ENCODE peak calls at places on chromosomes 7 and 10, in seven cellular contexts. L is cardiac muscle cell; Z is adrenal gland; U is CD4-positive, alpha-beta T cell; P is AG09319; E is activated CD8-positive, alpha-beta T cell treated with anti-CD3 and anti-CD28 coated beads for 36 hours; J is transverse colon. K is an unnamed sample.
A peak's percentile ranks its signal among the peaks of the same experiment; 100 is the strongest.

GRCh38 chr10:124060148-124060720 is 33.2 kb downstream of the CHST15 start:
- DNase-seq in L (no peak), E (no peak), U (no peak), P (no peak), Z (no peak), J (no peak), K (no peak)

GRCh38 chr7:157485961-157486510 is 149.2 kb downstream of the DNAJB6 start:
- DNase-seq in E (no peak), P (no peak), Z (no peak), L (no peak), U (no peak), J (no peak), K (no peak)

GRCh38 chr7:112337177-112337576 is 113.1 kb upstream of the IFRD1 start:
- DNase-seq in E (no peak), U (no peak), L (no peak), P (no peak), Z (no peak), J (no peak), K (no peak)

GRCh38 chr7:104371216-104371796 is 42.9 kb downstream of the LHFPL3 start:
- DNase-seq in L (no peak), J (no peak), P (no peak), Z (no peak), U (no peak), E (no peak), K (no peak)

GRCh38 chr10:110456523-110457091 is 41.1 kb upstream of the DUSP5 start:
- DNase-seq in L (peak; percentile 71), J (no peak), U (no peak), E (no peak), Z (no peak), P (peak; percentile 7), K (no peak)

GRCh38 chr10:11863353-11864105 is 40.4 kb downstream of the PROSER2 start:
- DNase-seq in Z (no peak), J (no peak), E (peak; percentile 75), L (no peak), U (no peak), P (no peak), K (no peak)

GRCh38 chr7:77393261-77393660 is 22.9 kb downstream of the GSAP start:
- DNase-seq in P (no peak), J (no peak), U (no peak), L (no peak), E (peak; percentile 70), Z (no peak), K (no peak)

GRCh38 chr10:48684792-48685651 is at the start of gene WDFY4:
- DNase-seq in E (no peak), L (no peak), Z (no peak), U (no peak), P (no peak), J (peak; percentile 40), K (no peak)

GRCh38 chr7:145105561-145105960 is 269.7 kb upstream of the TPK1 start:
- DNase-seq in J (no peak), L (no peak), P (no peak), Z (no peak), U (no peak), E (no peak), K (no peak)

GRCh38 chr10:46547881-46548780 is 8.3 kb downstream of the GPRIN2 start:
- DNase-seq in E (peak; percentile 0), L (no peak), U (no peak), J (peak; percentile 6), Z (peak; percentile 11), P (no peak), K (no peak)

GRCh38 chr10:8035641-8036520 is 18.6 kb upstream of the GATA3 start:
- DNase-seq in E (no peak), L (no peak), Z (no peak), P (no peak), U (no peak), J (no peak), K (no peak)

GRCh38 chr10:87761153-87761552 is 56.9 kb downstream of the ATAD1 start:
- DNase-seq in E (no peak), P (no peak), J (no peak), L (peak; percentile 77), Z (no peak), U (no peak), K (no peak)

GRCh38 chr10:125152646-125153368 is 7.6 kb downstream of the CTBP2 start:
- DNase-seq in P (no peak), U (no peak), E (no peak), Z (no peak), L (peak; percentile 17), J (peak; percentile 74), K (no peak)

GRCh38 chr7:2934211-2934731 is 90.2 kb upstream of the GNA12 start:
- DNase-seq in E (peak; percentile 54), U (no peak), L (peak; percentile 64), P (no peak), J (no peak), Z (no peak), K (no peak)
- TF ChIP-seq CTCF in E (no peak), U (no peak), L (no peak), P (no peak), J (no peak), Z (no peak), K (no peak)

GRCh38 chr10:114822771-114823463 is 1.3 kb downstream of the FHIP2A start:
- DNase-seq in U (no peak), P (peak; percentile 54), Z (no peak), E (no peak), L (peak; percentile 60), J (no peak), K (no peak)

GRCh38 chr10:114819313-114819712 is 2.3 kb upstream of the FHIP2A start:
- DNase-seq in Z (no peak), E (no peak), J (no peak), L (no peak), U (no peak), P (no peak), K (no peak)

GRCh38 chr10:114824396-114824795 is 2.8 kb downstream of the FHIP2A start:
- DNase-seq in L (no peak), J (no peak), Z (no peak), P (no peak), E (no peak), U (no peak), K (no peak)

GRCh38 chr10:114821915-114822770 is 563 bp downstream of the FHIP2A start:
- DNase-seq in E (peak; percentile 38), P (no peak), J (peak; percentile 25), Z (peak; percentile 53), U (peak; percentile 17), L (peak; percentile 62), K (peak; percentile 18)

DNA sequence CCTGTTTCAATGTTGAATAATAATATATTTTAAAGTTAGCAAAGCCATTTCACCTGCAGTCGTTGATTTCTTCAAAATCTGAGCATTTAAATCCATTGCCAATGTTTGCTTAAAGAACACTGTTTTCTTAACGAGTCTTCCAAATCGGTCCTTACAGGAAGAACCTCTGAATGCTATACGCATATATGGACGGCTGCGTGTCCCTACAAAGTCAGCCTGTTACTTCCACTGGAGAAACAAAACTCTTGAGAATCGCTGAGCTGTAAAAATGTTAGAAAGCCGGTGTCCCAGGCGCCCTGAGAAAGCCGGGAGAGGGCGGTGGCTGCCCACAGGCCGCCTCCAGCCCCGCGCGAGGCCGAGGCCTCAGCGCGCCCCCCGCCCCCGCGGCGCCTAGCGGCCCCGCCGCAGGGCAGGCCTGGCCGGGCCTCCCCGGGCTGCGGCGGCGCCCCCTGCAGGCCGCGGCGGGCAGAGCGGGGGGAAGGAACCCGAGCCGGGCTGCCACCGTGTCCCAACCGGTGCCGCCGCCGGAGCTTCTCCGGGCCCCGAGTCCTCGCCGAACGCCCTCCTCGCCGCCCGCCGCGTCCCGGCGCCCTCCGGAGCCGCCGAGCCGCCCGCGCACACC is at the start of gene FHIP2A:
- DNase-seq in J (peak; percentile 86), E (peak; percentile 84), P (peak; percentile 53), L (peak; percentile 87), U (peak; percentile 71), Z (peak; percentile 88), K (peak; percentile 82)
- TF ChIP-seq CTCF in J (peak; percentile 59), E (no peak), P (peak; percentile 32), L (peak; percentile 38), U (peak; percentile 25), Z (no peak), K (peak; percentile 70)

GRCh38 chr10:89478085-89478738 is 57.2 kb downstream of the SLC16A12 start:
- DNase-seq in U (no peak), Z (no peak), L (no peak), J (no peak), E (no peak), P (no peak), K (no peak)
- TF ChIP-seq CTCF in U (no peak), Z (no peak), L (no peak), J (no peak), E (no peak), P (no peak), K (no peak)

GRCh38 chr7:75757298-75757676 is 14.7 kb downstream of the CCL26 start:
- DNase-seq in Z (no peak), L (no peak), P (no peak), E (no peak), J (no peak), U (no peak), K (no peak)
- TF ChIP-seq CTCF in Z (no peak), L (no peak), P (no peak), E (no peak), J (no peak), U (no peak), K (no peak)

GRCh38 chr10:44628921-44629320 is 244.0 kb upstream of the CXCL12 start:
- DNase-seq in J (no peak), Z (no peak), P (peak; percentile 89), L (peak; percentile 94), E (no peak), U (no peak), K (no peak)

DNA sequence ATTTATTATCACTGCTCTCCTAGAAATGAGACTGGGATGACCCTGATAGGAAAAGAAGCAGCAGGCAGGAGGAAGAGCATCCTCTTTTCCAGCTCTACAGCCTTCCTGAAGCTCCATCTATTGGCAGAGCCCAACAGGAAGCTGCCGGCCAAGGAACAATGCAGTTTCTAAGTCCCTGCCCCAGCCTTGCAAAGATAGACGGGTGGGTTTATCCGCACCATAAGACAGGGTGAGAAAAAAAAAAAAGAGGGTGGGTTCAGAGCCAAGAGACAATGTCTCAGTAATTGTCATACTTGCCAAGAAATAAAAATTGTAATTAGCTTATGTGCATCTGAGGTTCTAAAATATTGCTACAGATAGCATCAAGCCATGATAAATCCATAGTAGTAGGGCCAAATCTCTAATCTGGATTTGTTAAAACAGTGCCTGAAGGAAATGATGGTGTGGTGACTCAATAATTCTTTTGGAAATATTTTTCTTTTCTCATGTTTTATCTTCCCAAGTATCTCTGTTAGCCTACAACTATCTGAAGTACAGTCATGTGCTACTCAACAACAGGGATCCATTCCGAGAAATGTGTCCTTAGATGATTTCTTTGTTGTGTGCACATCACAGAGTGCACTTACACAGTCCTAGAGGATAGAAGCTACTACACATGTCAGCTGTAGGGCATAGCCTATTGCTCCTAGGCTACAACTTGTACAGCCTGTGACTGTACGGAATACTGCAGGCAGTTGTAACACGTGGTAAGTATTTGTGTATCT is 242.9 kb upstream of the CXCL12 start:
- DNase-seq in U (no peak), E (no peak), Z (no peak), J (no peak), P (peak; percentile 57), L (peak; percentile 88), K (no peak)
- TF ChIP-seq CTCF in U (no peak), E (no peak), Z (no peak), J (no peak), P (peak; percentile 16), L (peak; percentile 18), K (no peak)

K was measured in neural crest cell.